ENCODE peak calls at places on chromosomes 13 and 19, in eight cellular contexts. O is posterior vena cava; P is glomerular endothelial cell; Q is CD8-positive, alpha-beta memory T cell; B is CD4-positive, alpha-beta T cell; F is pancreas; V is NCI-H1930; S is activated CD4-positive, CD25-positive, alpha-beta regulatory T cell treated with anti-CD3 and anti-CD28 coated beads, Interleukin-2, amount 50 U/mL, for 16 hours. L is an unnamed sample.

GRCh38 chr19:56348289-56348877 is 33.7 kb upstream of the ZSCAN5A start:
- DNase-seq in O (no peak), P (no peak), Q (no peak), B (no peak), F (no peak), V (no peak), S (no peak), L (no peak)

GRCh38 chr13:41988244-41988643 is 27.3 kb upstream of the VWA8 start:
- DNase-seq in O (no peak), P (no peak), Q (no peak), B (no peak), F (no peak), V (no peak), S (no peak), L (no peak)

GRCh38 chr19:2047449-2048103 is 3.5 kb downstream of the MKNK2 start:
- DNase-seq in O (no peak), P (no peak), Q (no peak), B (peak), F (peak), V (no peak), S (no peak), L (peak)

GRCh38 chr13:109155301-109155761 is 525.9 kb downstream of the MYO16 start:
- DNase-seq in O (no peak), P (no peak), Q (no peak), B (no peak), F (no peak), V (no peak), S (no peak), L (peak)

GRCh38 chr19:1069009-1069779 is 2.2 kb downstream of the ARHGAP45 start:
- DNase-seq in O (peak), P (no peak), Q (peak), B (peak), F (no peak), V (no peak), S (peak), L (peak)

GRCh38 chr13:62320129-62320724 is 904.6 kb upstream of the PCDH20 start:
- DNase-seq in O (no peak), P (no peak), Q (no peak), B (no peak), F (no peak), V (peak), S (no peak), L (no peak)

GRCh38 chr19:52140077-52140710 is 456 bp upstream of the ZNF616 start:
- DNase-seq in O (no peak), P (no peak), Q (no peak), B (no peak), F (peak), V (no peak), S (no peak), L (peak)

GRCh38 chr19:48751835-48752510 is 468 bp downstream of the FUT1 start:
- DNase-seq in O (no peak), P (no peak), Q (no peak), B (no peak), F (no peak), V (no peak), S (no peak), L (no peak)

GRCh38 chr13:105990256-105990958 is 545.1 kb downstream of the EFNB2 start:
- DNase-seq in O (no peak), P (no peak), Q (no peak), B (no peak), F (no peak), V (no peak), S (no peak), L (no peak)

GRCh38 chr19:32908641-32909190 is 39.1 kb upstream of the SLC7A9 start:
- DNase-seq in O (no peak), P (no peak), Q (no peak), B (no peak), F (no peak), V (no peak), S (no peak), L (no peak)

GRCh38 chr19:33862991-33863390 is 66.3 kb downstream of the KCTD15 start:
- DNase-seq in O (no peak), P (no peak), Q (no peak), B (no peak), F (no peak), V (no peak), S (no peak), L (no peak)